ENCODE peak calls at places on chromosome 17, in five cellular contexts. C, G, F, N and P are unnamed samples.

GRCh38 chr17:37160940-37161339 is 212.2 kb downstream of the AATF start:
- DNase-seq in C (no peak), G (no peak), F (peak), N (no peak), P (no peak)

GRCh38 chr17:72997559-72997958 is 94.9 kb downstream of the SLC39A11 start:
- DNase-seq in C (no peak), G (no peak), F (no peak), N (no peak), P (no peak)

GRCh38 chr17:65054602-65055001 is 1.9 kb downstream of the GNA13 start:
- DNase-seq in C (no peak), G (no peak), F (no peak), N (no peak), P (no peak)

GRCh38 chr17:72426948-72427760 is 306.3 kb downstream of the SOX9 start:
- DNase-seq in C (no peak), G (no peak), F (no peak), N (peak), P (no peak)

GRCh38 chr17:35056013-35056412 is 7.5 kb downstream of the RFFL start:
- DNase-seq in C (peak), G (no peak), F (no peak), N (no peak), P (no peak)

GRCh38 chr17:59105852-59106462 is 723 bp downstream of the TRIM37 start:
- DNase-seq in C (no peak), G (peak), F (peak), N (peak), P (peak)

GRCh38 chr17:39225974-39226683 is 384 bp upstream of the STAC2 start:
- DNase-seq in C (peak), G (no peak), F (peak), N (peak), P (no peak)

GRCh38 chr17:78899361-78900260 is 3.4 kb downstream of the CEP295NL start:
- DNase-seq in C (peak), G (peak), F (peak), N (no peak), P (peak)

GRCh38 chr17:71229036-71229435 is 891.8 kb upstream of the SOX9 start:
- DNase-seq in C (no peak), G (no peak), F (peak), N (no peak), P (no peak)
- H3K27ac ChIP-seq in C (no peak), G (no peak), F (no peak), N (no peak), P (no peak)

GRCh38 chr17:17623904-17624303 is 32.4 kb upstream of the PEMT start:
- DNase-seq in C (no peak), G (no peak), F (no peak), N (no peak), P (no peak)

GRCh38 chr17:17624776-17625175 is 33.3 kb upstream of the PEMT start:
- DNase-seq in C (no peak), G (no peak), F (no peak), N (no peak), P (no peak)

GRCh38 chr17:17626840-17627239 is 35.3 kb upstream of the PEMT start:
- DNase-seq in C (no peak), G (no peak), F (no peak), N (no peak), P (no peak)

GRCh38 chr17:17626151-17626805 is 34.8 kb upstream of the PEMT start:
- DNase-seq in C (peak), G (no peak), F (no peak), N (no peak), P (no peak)

DNA sequence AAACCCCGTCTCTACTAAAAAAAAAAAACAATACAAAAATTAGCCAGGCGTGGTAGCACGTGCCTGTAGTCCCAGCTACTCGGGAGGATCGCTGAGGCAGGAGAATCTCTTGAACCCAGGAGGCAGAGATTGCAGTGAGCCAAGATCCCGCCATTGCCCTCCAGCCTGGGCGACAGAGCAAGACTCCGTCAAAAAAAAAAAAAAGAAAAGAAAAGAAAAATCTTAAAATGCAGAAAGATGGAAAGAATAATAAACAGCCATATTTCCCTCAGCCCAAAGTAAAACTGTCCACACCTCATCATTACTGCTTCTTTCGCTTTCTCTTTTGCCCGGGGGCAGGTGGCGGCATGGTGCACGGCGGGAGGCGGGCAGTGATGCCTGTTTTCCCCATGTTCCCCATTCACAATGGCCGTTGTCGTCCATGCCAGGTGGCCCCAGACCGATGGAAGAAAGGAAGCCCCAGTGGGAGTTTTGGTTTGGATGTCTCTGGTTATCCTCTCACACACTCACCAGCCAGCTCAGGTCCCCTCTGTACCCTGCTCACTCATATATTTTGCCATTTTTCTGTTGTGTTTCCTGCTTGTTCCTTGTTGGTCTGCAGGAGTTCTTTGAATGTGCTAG is 37.0 kb upstream of the PEMT start:
- DNase-seq in C (no peak), G (no peak), F (no peak), N (peak), P (no peak)
- H3K27ac ChIP-seq in C (no peak), G (no peak), F (no peak), N (no peak), P (no peak)

DNA sequence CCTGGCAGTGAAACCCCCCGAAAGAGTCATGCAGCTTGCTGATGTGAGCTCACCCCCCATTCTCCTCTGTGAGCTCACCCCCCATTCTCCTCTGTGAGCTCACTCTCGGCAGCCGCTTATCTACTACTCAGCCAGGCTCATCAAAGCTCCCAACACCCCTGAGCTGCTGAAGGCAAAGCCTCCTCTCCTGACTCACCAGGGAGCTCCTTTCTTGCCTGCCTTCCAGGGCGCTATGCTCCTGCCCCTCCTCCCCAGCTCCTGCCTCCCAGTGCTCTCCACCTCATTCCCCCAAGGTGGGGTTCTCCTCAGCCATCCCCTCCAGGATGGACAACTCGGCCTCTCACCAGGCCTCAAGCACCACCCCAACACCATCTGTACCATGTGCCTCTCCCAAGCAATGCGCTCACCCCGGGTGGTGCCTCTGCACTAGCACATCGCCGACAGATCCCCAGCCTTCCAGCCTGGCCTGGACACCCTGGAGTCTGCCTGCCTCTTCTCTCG is 27.7 kb upstream of the FAAP100 start:
- DNase-seq in C (no peak), G (no peak), F (no peak), N (no peak), P (no peak)
- H3K27ac ChIP-seq in C (no peak), G (no peak), F (peak), N (no peak), P (no peak)

DNA sequence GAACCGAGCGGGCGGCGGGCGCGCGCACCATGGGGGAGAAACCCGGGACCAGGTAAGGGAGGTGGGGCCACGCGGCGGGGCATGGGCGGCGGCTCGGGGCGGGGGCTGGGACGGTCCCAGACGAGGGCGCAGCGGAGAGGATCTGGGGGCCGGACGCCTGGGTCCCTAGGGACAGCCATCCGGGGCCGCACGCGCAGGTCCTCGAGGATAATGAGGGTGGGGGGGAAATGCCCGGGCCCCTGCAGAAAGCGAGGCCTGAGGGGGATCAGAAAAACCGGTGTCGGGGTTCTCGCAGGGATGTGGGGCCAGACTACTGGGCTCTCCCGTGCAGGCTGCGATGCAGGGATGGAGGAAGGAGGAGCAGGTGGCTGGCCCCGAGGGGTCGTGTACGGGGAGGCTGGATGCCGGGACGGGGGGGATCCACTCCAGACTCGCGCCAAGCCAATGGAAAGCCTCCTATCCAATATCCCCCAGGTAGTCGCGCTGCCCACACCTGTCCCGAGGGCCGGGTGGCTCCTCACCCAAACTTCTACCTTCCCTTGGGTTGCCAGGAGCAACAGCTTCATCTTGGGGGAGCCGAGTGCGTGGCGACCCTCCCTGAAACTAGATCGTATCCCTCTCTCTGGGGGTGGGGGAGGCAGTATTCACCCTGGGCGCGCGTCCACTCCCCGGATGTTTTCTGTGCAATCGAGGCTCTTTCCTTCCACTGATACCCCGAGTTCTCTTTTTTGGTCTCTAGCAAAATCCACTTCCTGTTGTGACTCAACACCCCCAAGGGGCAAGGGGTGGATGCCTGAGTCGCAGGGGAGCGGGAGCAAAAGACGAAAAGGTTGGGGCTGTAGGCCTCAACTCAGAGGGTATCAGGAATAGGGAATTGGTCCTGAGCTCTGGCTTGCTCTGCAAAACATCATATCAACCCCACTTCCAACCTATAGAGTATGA is 532 bp downstream of the ARRB2 start:
- DNase-seq in C (no peak), G (peak), F (no peak), N (peak), P (no peak)
- H3K27ac ChIP-seq in C (no peak), G (peak), F (peak), N (peak), P (peak)